ENCODE peak calls at places on chromosomes 13 and 19, in seven cellular contexts. X, O, R, J, I, B and L are unnamed samples.

GRCh38 chr19:23718802-23719201 is 31.8 kb upstream of the ZNF675 start:
- DNase-seq in J (no peak), B (no peak), O (peak), R (no peak), I (no peak), X (no peak), L (no peak)

GRCh38 chr19:51501594-51502263 is at the start of gene SIGLEC12:
- DNase-seq in O (no peak), I (peak), X (no peak), J (no peak), R (peak), B (no peak), L (no peak)

GRCh38 chr19:53597023-53597422 is 34.8 kb upstream of the DPRX start:
- DNase-seq in B (no peak), R (no peak), X (no peak), J (no peak), O (no peak), I (no peak), L (no peak)

GRCh38 chr13:106810069-106810468 is 242.1 kb upstream of the ARGLU1 start:
- DNase-seq in R (no peak), J (no peak), X (no peak), B (no peak), O (no peak), I (no peak), L (no peak)

GRCh38 chr13:106986033-106986484 is 418.1 kb upstream of the ARGLU1 start:
- DNase-seq in J (peak), I (no peak), R (no peak), X (no peak), B (peak), O (peak), L (peak)

GRCh38 chr19:18416778-18417249 is 2.4 kb upstream of the SSBP4 start:
- DNase-seq in O (peak), X (no peak), B (peak), I (peak), R (peak), J (peak), L (no peak)

GRCh38 chr19:29526730-29527499 is 1.1 kb downstream of the VSTM2B start:
- DNase-seq in I (no peak), R (peak), X (no peak), B (no peak), J (no peak), O (peak), L (no peak)

GRCh38 chr13:45194081-45194939 is 6.5 kb downstream of the KCTD4 start:
- DNase-seq in R (peak), J (peak), B (peak), O (peak), I (peak), X (no peak), L (no peak)

GRCh38 chr19:47609885-47610545 is 1.1 kb downstream of the BICRA start:
- DNase-seq in R (no peak), I (peak), B (peak), O (peak), J (no peak), X (peak), L (no peak)

GRCh38 chr19:7417671-7418324 is 69.1 kb downstream of the ARHGEF18 start:
- DNase-seq in X (no peak), B (peak), O (no peak), I (no peak), R (no peak), J (peak), L (no peak)

GRCh38 chr19:3668331-3669133 is 31.7 kb downstream of the PIP5K1C start:
- DNase-seq in B (peak), R (no peak), J (no peak), I (no peak), O (no peak), X (no peak), L (no peak)

GRCh38 chr19:1258707-1259205 is 10.4 kb downstream of the MIDN start:
- DNase-seq in X (no peak), B (no peak), R (no peak), I (no peak), J (no peak), O (no peak), L (no peak)

GRCh38 chr13:30607908-30608307 is 9.8 kb upstream of the USPL1 start:
- DNase-seq in J (no peak), R (no peak), B (no peak), O (no peak), I (no peak), X (peak), L (no peak)

GRCh38 chr13:110340812-110341444 is 33.8 kb downstream of the COL4A2 start:
- DNase-seq in X (peak), I (peak), B (peak), O (peak), J (peak), R (no peak), L (no peak)

DNA sequence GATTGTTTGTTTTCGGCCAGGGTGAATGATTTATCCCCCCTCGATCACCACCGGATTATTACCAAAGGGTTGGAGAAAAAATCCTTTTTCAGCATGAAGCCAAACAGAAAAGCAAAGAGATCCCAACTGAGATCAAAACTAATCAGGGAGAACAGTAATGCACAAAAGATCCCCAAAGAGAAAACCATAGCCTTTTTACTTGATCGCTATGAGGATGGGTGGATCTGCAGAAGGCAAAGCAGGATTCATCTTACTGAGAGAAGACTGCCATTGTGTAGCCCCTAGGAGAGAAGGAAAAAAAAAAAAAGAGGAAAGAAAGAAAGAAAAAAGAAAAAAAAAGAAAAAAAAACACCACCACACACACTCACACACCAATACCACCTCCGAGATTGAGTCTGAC is at the start of gene FGF14:
- DNase-seq in X (no peak), O (no peak), R (no peak), B (no peak), I (no peak), J (no peak), L (no peak)
- H3K4me3 ChIP-seq in X (peak), O (peak), R (peak), B (no peak), I (peak), J (peak), L (peak)

DNA sequence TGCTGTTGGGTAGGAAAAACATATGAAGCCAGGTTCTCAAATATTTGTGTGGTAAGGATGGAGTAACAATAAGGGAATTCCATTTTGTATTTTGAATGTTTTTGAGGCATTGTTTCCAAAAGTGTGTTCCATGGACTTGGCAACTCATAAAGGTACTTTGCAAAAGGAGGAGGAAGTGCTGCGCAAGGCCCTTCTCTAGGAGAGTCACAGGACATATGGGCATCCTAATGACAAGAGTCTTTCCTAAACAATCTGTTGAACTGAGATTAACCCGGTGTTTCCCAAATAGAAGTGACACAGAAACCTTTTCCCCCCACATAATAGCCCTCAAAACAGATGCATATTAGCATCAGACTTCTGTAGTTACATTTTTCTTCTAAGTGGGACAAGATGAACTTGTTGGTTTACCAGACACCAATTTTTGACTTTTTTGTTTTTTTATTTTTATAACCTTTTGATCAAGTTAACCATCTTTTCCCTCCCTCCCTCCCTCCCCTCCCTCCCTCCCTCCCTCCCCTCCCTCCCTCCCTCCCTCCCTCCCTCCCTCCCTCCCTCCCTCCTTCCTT is 209.3 kb downstream of the PCCA start:
- DNase-seq in R (no peak), B (peak), J (no peak), X (no peak), I (no peak), O (no peak), L (no peak)
- H3K4me3 ChIP-seq in R (no peak), B (no peak), J (no peak), X (no peak), I (no peak), O (no peak), L (no peak)

GRCh38 chr19:17404621-17405249 is 695 bp downstream of the BST2 start:
- DNase-seq in R (no peak), O (no peak), X (no peak), J (no peak), B (no peak), I (no peak), L (no peak)

GRCh38 chr19:17402982-17403855 is 2.2 kb downstream of the BST2 start:
- DNase-seq in R (no peak), J (peak), O (peak), X (no peak), B (no peak), I (no peak), L (no peak)

GRCh38 chr19:17405250-17406038 is at the start of gene BST2:
- DNase-seq in O (peak), J (peak), X (peak), I (peak), B (peak), R (no peak), L (no peak)

GRCh38 chr19:17406039-17406886 is 833 bp upstream of the BST2 start:
- DNase-seq in B (no peak), I (no peak), R (peak), O (no peak), X (no peak), J (peak), L (no peak)

DNA sequence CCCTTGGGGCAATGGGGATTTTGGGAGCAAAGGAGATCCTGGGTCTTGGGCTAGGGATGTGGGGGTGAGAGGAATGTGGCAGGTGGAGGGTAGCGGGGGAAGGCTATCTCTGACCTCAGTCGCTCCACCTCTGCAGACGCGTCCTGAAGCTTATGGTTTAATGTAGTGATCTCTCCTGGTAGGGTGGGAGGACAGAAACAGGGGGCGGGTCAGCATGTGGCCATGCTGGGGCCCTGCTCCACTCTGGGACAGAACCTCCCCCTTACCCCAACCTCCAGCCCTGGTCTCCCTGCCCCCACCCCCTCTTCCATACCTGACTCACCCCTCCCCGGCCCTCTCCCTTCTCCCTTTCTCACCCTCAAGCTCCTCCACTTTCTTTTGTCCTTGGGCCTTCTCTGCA is 1.4 kb downstream of the BST2 start:
- DNase-seq in J (no peak), R (no peak), I (no peak), B (no peak), X (no peak), O (peak), L (no peak)
- H3K4me3 ChIP-seq in J (no peak), R (no peak), I (no peak), B (no peak), X (peak), O (peak), L (peak)

DNA sequence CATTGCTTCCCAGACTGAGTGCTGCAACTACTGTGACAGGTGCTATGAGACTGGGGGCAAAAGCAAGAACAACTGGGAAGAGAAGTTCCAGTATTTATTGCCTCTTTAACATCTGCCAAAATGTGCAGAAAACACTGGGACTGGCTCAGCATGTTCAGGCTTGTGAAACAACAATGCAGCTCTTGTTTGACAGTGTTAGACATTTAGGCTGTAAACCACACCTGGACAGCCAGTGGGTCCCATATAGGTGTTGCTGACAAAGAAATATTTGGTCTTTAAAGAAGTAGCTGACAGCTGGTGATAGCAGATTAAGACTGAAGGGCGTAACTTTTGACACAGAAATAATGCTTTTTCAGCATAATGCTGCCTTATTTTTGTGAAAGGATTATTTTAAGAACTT is 88.1 kb downstream of the STOML3 start:
- DNase-seq in R (no peak), O (no peak), X (no peak), I (no peak), B (no peak), J (no peak), L (no peak)
- H3K4me3 ChIP-seq in R (no peak), O (no peak), X (no peak), I (no peak), B (no peak), J (no peak), L (no peak)

GRCh38 chr19:33799507-33799906 is 2.8 kb downstream of the KCTD15 start:
- DNase-seq in O (no peak), R (no peak), J (no peak), B (no peak), X (no peak), I (no peak), L (no peak)

GRCh38 chr19:33798701-33799111 is 2.0 kb downstream of the KCTD15 start:
- DNase-seq in B (peak), J (no peak), X (no peak), R (no peak), I (no peak), O (no peak), L (no peak)

GRCh38 chr19:33796164-33797100 is at the start of gene KCTD15:
- DNase-seq in I (no peak), J (no peak), B (peak), R (no peak), O (peak), X (no peak), L (no peak)

GRCh38 chr19:33800012-33800680 is 3.5 kb downstream of the KCTD15 start:
- DNase-seq in B (no peak), O (no peak), X (no peak), R (no peak), I (no peak), J (no peak), L (no peak)

DNA sequence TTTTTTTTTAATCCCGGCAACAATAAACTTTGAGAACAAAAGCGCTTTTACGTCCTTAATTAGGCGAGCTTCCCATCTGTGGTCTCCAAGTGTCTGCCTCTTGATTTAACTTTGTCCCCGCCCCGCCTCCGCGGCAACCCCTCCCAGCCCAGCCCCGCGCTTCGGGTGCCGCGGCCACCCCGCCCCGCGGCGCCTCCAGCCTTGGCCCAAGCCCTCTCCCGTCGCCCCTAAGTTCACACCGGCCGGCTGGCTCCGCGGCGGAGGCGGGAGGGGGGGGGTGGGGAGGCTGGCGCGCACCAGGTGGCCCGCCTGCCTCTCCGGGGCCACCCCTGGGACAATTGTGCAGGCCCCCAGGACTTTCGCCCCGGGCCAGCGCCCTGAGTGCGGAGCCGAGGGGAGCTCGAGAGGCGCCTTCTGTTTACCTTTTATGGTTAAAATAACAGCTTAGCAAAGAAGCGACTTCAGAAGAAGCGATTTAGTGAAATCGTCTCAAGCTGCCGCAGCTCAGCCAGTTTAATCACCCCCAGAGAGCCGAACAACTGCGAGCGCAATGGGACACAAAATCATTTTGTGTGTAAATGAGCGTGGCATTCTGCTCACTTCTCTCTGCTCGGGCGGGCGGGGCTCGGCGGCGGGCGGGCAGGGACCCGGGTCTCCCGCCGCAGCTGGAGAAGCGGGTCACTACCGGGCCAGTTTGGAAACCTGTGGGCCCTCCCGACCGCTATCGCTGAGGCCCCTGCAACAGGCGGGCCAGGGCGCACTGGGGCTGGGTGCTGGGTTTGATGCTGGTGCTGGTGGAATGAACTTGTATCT is 1.4 kb downstream of the KCTD15 start:
- DNase-seq in O (peak), I (peak), R (no peak), J (no peak), X (no peak), B (peak), L (no peak)
- H3K4me3 ChIP-seq in O (peak), I (peak), R (peak), J (peak), X (no peak), B (peak), L (peak)

GRCh38 chr19:14496849-14497346 is 971 bp upstream of the GIPC1 start:
- DNase-seq in O (peak), X (no peak), B (no peak), R (peak), I (no peak), J (no peak), L (no peak)
- H3K4me3 ChIP-seq in O (peak), X (no peak), B (no peak), R (peak), I (peak), J (peak), L (no peak)

DNA sequence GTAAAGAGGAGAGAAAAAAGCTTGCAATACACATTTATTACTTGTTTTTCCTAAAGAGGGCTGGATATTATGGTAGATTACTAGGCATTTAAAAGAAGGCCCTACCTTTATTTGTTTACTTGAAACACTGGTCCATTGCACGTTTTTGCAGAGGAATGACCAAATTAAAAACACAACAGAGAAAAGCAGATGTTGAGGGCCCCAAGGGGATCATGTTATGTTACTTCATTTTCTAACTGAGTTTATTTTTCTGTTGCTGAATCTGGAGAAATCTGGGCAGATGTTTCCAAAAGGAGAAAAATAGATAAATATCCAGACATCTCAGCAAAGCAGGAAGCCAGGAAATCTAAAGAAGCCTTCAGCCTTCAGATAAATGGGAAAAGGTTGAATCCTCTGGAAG is 353.0 kb downstream of the NDFIP2 start:
- DNase-seq in I (peak), B (no peak), O (no peak), X (no peak), R (no peak), J (no peak), L (no peak)
- H3K4me3 ChIP-seq in I (no peak), B (no peak), O (no peak), X (no peak), R (no peak), J (no peak), L (no peak)

GRCh38 chr13:41019578-41020347 is 647 bp upstream of the ELF1 start:
- DNase-seq in I (no peak), O (no peak), J (no peak), R (no peak), X (no peak), B (no peak), L (no peak)

GRCh38 chr13:41019027-41019487 is at the start of gene ELF1:
- DNase-seq in B (peak), J (peak), X (peak), O (no peak), R (no peak), I (peak), L (no peak)

GRCh38 chr13:41017744-41018582 is 1.2 kb downstream of the ELF1 start:
- DNase-seq in J (no peak), B (no peak), O (no peak), R (no peak), I (no peak), X (no peak), L (no peak)

GRCh38 chr13:41017153-41017552 is 2.0 kb downstream of the ELF1 start:
- DNase-seq in R (peak), X (no peak), J (no peak), B (no peak), I (no peak), O (no peak), L (no peak)

DNA sequence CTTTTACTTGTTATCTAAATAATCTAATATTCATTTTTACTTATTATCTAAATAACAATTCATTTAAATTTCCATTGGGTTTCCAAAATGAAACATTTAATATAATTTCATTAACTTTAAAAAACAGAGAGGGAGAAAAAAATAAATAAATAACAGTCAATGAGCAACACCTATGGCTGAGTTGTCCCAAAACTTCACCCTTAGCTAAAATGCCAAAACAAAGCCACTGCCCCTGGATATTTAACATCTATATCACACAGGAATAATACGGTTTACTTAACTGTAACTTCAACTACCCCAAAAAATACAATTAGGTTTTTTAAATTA is 570 bp downstream of the ELF1 start:
- DNase-seq in O (no peak), R (no peak), J (no peak), I (no peak), X (no peak), B (no peak), L (no peak)
- H3K4me3 ChIP-seq in O (peak), R (no peak), J (no peak), I (no peak), X (peak), B (no peak), L (no peak)

GRCh38 chr13:103883152-103883551 is 816.9 kb upstream of the SLC10A2 start:
- DNase-seq in X (no peak), B (peak), J (peak), O (peak), R (peak), I (peak), L (peak)
- H3K4me3 ChIP-seq in X (no peak), B (peak), J (peak), O (no peak), R (peak), I (no peak), L (no peak)

DNA sequence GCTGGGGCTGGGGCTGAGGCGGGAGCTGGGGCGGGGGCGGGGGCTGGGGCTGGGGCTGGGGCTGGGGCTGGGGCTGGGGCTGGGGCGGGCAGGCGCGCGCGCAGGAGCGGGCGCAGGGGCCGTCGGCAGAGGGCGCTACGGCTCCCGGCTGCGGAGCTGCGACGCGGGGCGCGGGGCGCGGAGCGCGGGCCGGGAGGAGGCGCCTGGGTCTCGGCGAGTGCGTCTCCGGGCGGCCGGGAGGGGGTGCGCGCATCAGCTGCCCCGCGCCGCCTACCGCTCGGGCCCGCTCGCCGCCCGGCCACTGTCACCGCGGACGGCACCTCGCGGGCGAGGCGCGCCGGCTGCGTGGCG is 416 bp upstream of the MTUS2 start:
- DNase-seq in I (peak), B (peak), X (no peak), J (no peak), O (peak), R (no peak), L (no peak)
- H3K4me3 ChIP-seq in I (no peak), B (peak), X (no peak), J (peak), O (peak), R (peak), L (peak)